ENCODE peak calls at places on chromosomes 4 and X, in four cellular contexts. M is small intestine, T is iPS-NIHi11, L is NCI-H1092. I is an unnamed sample.

GRCh38 chrX:103831342-103831802 is 685 bp downstream of the RAB9B start:
- DNase-seq in M (peak), T (no peak), L (peak), I (no peak)

GRCh38 chr4:176478076-176478475 is 158.3 kb downstream of the SPCS3 start:
- DNase-seq in M (no peak), T (no peak), L (no peak), I (no peak)

GRCh38 chrX:138191998-138192397 is 519.5 kb downstream of the FGF13 start:
- DNase-seq in M (no peak), T (peak), L (peak), I (peak)

GRCh38 chr4:14125375-14126129 is 498.0 kb upstream of the BOD1L1 start:
- DNase-seq in M (no peak), T (no peak), L (no peak), I (no peak)

GRCh38 chr4:83830138-83830537 is 294.2 kb downstream of the GPAT3 start:
- DNase-seq in M (no peak), T (no peak), L (no peak), I (no peak)

GRCh38 chr4:104393649-104394048 is 101.0 kb downstream of the CXXC4 start:
- DNase-seq in M (no peak), T (no peak), L (no peak), I (no peak)

GRCh38 chr4:146959692-146960091 is 14.0 kb upstream of the TTC29 start:
- DNase-seq in M (no peak), T (no peak), L (no peak), I (no peak)

GRCh38 chrX:101057095-101057714 is 5.3 kb upstream of the TRMT2B start:
- DNase-seq in M (no peak), T (no peak), L (no peak), I (no peak)

GRCh38 chr4:158371158-158371557 is 150.5 kb upstream of the RXFP1 start:
- DNase-seq in M (no peak), T (no peak), L (no peak), I (no peak)

GRCh38 chrX:1391370-1391706 is 575 bp downstream of the SLC25A6 start:
- DNase-seq in M (no peak), T (peak), L (no peak), I (no peak)

GRCh38 chr4:165507381-165507780 is 128.6 kb downstream of the CPE start:
- DNase-seq in M (no peak), T (no peak), L (no peak), I (no peak)

GRCh38 chr4:158535130-158535614 is 13.5 kb downstream of the RXFP1 start:
- DNase-seq in M (no peak), T (no peak), L (no peak), I (peak)

GRCh38 chr4:9762823-9763475 is 18.5 kb upstream of the DRD5 start:
- DNase-seq in M (peak), T (peak), L (peak), I (peak)

GRCh38 chr4:140004580-140005314 is 149.2 kb downstream of the MAML3 start:
- DNase-seq in M (no peak), T (peak), L (peak), I (peak)

GRCh38 chr4:1628892-1629703 is 55.0 kb downstream of the FAM53A start:
- DNase-seq in M (peak), T (peak), L (peak), I (peak)

GRCh38 chr4:173448103-173448502 is 49.2 kb upstream of the SCRG1 start:
- DNase-seq in M (no peak), T (no peak), L (peak), I (peak)

GRCh38 chr4:54440394-54441223 is 211.5 kb downstream of the PDGFRA start:
- DNase-seq in M (peak), T (peak), L (no peak), I (no peak)

GRCh38 chr4:5399790-5400421 is 308.5 kb downstream of the EVC2 start:
- DNase-seq in M (peak), T (peak), L (peak), I (no peak)

GRCh38 chrX:154396948-154397887 is 959 bp upstream of the RPL10 start:
- DNase-seq in M (peak), T (peak), L (no peak), I (no peak)

GRCh38 chr4:4662230-4662629 is 120.4 kb upstream of the STX18 start:
- DNase-seq in M (no peak), T (no peak), L (no peak), I (no peak)

GRCh38 chr4:188976644-188977115 is 837.4 kb downstream of the TRIML1 start:
- DNase-seq in M (no peak), T (peak), L (peak), I (peak)

GRCh38 chr4:150237110-150237852 is 159.0 kb downstream of the DCLK2 start:
- DNase-seq in M (no peak), T (no peak), L (no peak), I (peak)

GRCh38 chr4:186684889-186685309 is 38.8 kb downstream of the FAT1 start:
- DNase-seq in M (peak), T (no peak), L (no peak), I (no peak)

GRCh38 chr4:94690851-94691254 is 66.9 kb upstream of the BMPR1B start:
- DNase-seq in M (no peak), T (no peak), L (no peak), I (peak)

GRCh38 chrX:8025705-8026104 is 98.5 kb upstream of the PNPLA4 start:
- DNase-seq in M (peak), T (no peak), L (no peak), I (no peak)

GRCh38 chr4:13309751-13310150 is 174.4 kb downstream of the RAB28 start:
- DNase-seq in M (no peak), T (no peak), L (no peak), I (no peak)

GRCh38 chrX:40012039-40012799 is 85.5 kb downstream of the BCOR start:
- DNase-seq in M (peak), T (no peak), L (peak), I (no peak)

GRCh38 chr4:81038636-81039350 is 8.3 kb downstream of the BMP3 start:
- DNase-seq in M (no peak), T (no peak), L (no peak), I (no peak)

GRCh38 chr4:105613326-105613725 is 60.9 kb downstream of the ARHGEF38 start:
- DNase-seq in M (no peak), T (no peak), L (peak), I (no peak)

GRCh38 chrX:106928227-106928626 is 8.0 kb downstream of the CLDN2 start:
- DNase-seq in M (no peak), T (no peak), L (no peak), I (no peak)

GRCh38 chr4:182863501-182863900 is 53.7 kb downstream of the DCTD start:
- DNase-seq in M (no peak), T (no peak), L (no peak), I (no peak)

GRCh38 chrX:143934542-143934941 is 50.7 kb downstream of the UBE2NL start:
- DNase-seq in M (no peak), T (peak), L (no peak), I (no peak)

GRCh38 chr4:118969359-118969758 is 80.7 kb downstream of the SYNPO2 start:
- DNase-seq in M (peak), T (peak), L (peak), I (no peak)

I was measured in GM04504.